ENCODE peak calls at places on chromosome 13, in seven cellular contexts. One of them, this sample, is unnamed. For H3K4me1, the result is how much of the 10 kb centered on the place peaks cover.

GRCh38 chr13:100666124-100666523 is 8.5 kb downstream of the TMTC4 start:
- DNase-seq in CD8-positive, alpha-beta memory T cell: no peak
- DNase-seq in RWPE2: no peak
- DNase-seq in neural progenitor cell: no peak
- DNase-seq in colonic mucosa: no peak
- DNase-seq in stomach: no peak
- DNase-seq in esophagus muscularis mucosa: no peak
- DNase-seq in this sample: no peak

GRCh38 chr13:26007774-26008173 is 44.0 kb downstream of the SHISA2 start:
- DNase-seq in RWPE2: no peak
- DNase-seq in colonic mucosa: no peak
- DNase-seq in CD8-positive, alpha-beta memory T cell: no peak
- DNase-seq in stomach: no peak
- DNase-seq in neural progenitor cell: no peak
- DNase-seq in esophagus muscularis mucosa: no peak
- DNase-seq in this sample: no peak

GRCh38 chr13:71021810-71022422 is 845.1 kb downstream of the DACH1 start:
- DNase-seq in CD8-positive, alpha-beta memory T cell: no peak
- DNase-seq in stomach: no peak
- DNase-seq in colonic mucosa: no peak
- DNase-seq in neural progenitor cell: no peak
- DNase-seq in RWPE2: no peak
- DNase-seq in esophagus muscularis mucosa: no peak
- DNase-seq in this sample: no peak

GRCh38 chr13:45113809-45114208 is 6.5 kb upstream of the GTF2F2 start:
- DNase-seq in CD8-positive, alpha-beta memory T cell: no peak
- DNase-seq in esophagus muscularis mucosa: no peak
- DNase-seq in RWPE2: no peak
- DNase-seq in colonic mucosa: no peak
- DNase-seq in stomach: no peak
- DNase-seq in neural progenitor cell: no peak
- DNase-seq in this sample: no peak

GRCh38 chr13:82802528-82802927 is 1079.7 kb downstream of the SLITRK1 start:
- DNase-seq in colonic mucosa: no peak
- DNase-seq in stomach: no peak
- DNase-seq in neural progenitor cell: no peak
- DNase-seq in RWPE2: no peak
- DNase-seq in CD8-positive, alpha-beta memory T cell: no peak
- DNase-seq in esophagus muscularis mucosa: no peak
- DNase-seq in this sample: no peak

GRCh38 chr13:73110814-73111213 is 52.0 kb downstream of the KLF5 start:
- DNase-seq in CD8-positive, alpha-beta memory T cell: no peak
- DNase-seq in stomach: no peak
- DNase-seq in neural progenitor cell: no peak
- DNase-seq in RWPE2: no peak
- DNase-seq in esophagus muscularis mucosa: no peak
- DNase-seq in colonic mucosa: no peak
- DNase-seq in this sample: no peak

GRCh38 chr13:26425439-26426358 is 131.8 kb upstream of the WASF3 start:
- DNase-seq in neural progenitor cell: no peak
- DNase-seq in stomach: peak
- DNase-seq in RWPE2: no peak
- DNase-seq in esophagus muscularis mucosa: no peak
- DNase-seq in colonic mucosa: no peak
- DNase-seq in CD8-positive, alpha-beta memory T cell: no peak
- DNase-seq in this sample: no peak

GRCh38 chr13:97018029-97018819 is 23.9 kb upstream of the OXGR1 start:
- DNase-seq in RWPE2: no peak
- DNase-seq in colonic mucosa: peak
- DNase-seq in CD8-positive, alpha-beta memory T cell: peak
- DNase-seq in esophagus muscularis mucosa: no peak
- DNase-seq in neural progenitor cell: peak
- DNase-seq in stomach: no peak
- DNase-seq in this sample: no peak

GRCh38 chr13:30204564-30204963 is 102.8 kb downstream of the KATNAL1 start:
- DNase-seq in neural progenitor cell: no peak
- DNase-seq in stomach: no peak
- DNase-seq in RWPE2: no peak
- DNase-seq in esophagus muscularis mucosa: no peak
- DNase-seq in colonic mucosa: no peak
- DNase-seq in CD8-positive, alpha-beta memory T cell: no peak
- DNase-seq in this sample: no peak

GRCh38 chr13:64925284-64925683 is 2304.9 kb downstream of the PCDH9 start:
- DNase-seq in CD8-positive, alpha-beta memory T cell: no peak
- DNase-seq in neural progenitor cell: peak
- DNase-seq in stomach: no peak
- DNase-seq in esophagus muscularis mucosa: no peak
- DNase-seq in colonic mucosa: no peak
- DNase-seq in RWPE2: peak
- DNase-seq in this sample: no peak

GRCh38 chr13:45341799-45342584 is 1.0 kb upstream of the TPT1 start:
- DNase-seq in esophagus muscularis mucosa: no peak
- DNase-seq in CD8-positive, alpha-beta memory T cell: no peak
- DNase-seq in stomach: peak
- DNase-seq in RWPE2: no peak
- DNase-seq in colonic mucosa: peak
- DNase-seq in neural progenitor cell: no peak
- DNase-seq in this sample: peak

GRCh38 chr13:90015565-90016507 is 1331.7 kb upstream of the MIR17HG start:
- DNase-seq in esophagus muscularis mucosa: no peak
- DNase-seq in colonic mucosa: no peak
- DNase-seq in CD8-positive, alpha-beta memory T cell: no peak
- DNase-seq in neural progenitor cell: no peak
- DNase-seq in stomach: no peak
- DNase-seq in RWPE2: no peak
- DNase-seq in this sample: no peak

DNA sequence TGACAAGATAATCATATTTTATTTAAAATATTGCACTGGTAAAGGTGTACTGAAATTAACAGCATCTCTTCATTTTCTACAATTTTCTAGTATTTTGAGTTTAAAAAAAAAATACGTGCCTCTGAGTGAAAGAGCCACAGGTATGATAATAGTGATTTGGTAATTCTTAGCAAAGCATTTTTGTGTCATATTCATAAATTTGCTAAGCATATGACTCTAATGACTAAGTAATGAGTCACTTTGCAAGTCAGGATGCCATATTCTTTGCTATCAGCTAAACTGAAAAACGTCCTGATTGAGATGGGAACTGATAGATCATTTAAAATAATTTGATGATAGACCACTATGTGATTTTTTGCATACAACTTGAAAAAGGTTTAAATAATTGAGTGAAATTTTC is 136.1 kb upstream of the IRS2 start:
- DNase-seq in esophagus muscularis mucosa: no peak
- DNase-seq in stomach: no peak
- DNase-seq in CD8-positive, alpha-beta memory T cell: no peak
- DNase-seq in neural progenitor cell: no peak
- DNase-seq in colonic mucosa: no peak
- DNase-seq in RWPE2: no peak
- DNase-seq in this sample: no peak
- H3K4me1 ChIP-seq in esophagus muscularis mucosa: under half
- H3K4me1 ChIP-seq in stomach: under half
- H3K4me1 ChIP-seq in CD8-positive, alpha-beta memory T cell: under half
- H3K4me1 ChIP-seq in neural progenitor cell: under half
- H3K4me1 ChIP-seq in colonic mucosa: under half
- H3K4me1 ChIP-seq in RWPE2: under half
- H3K4me1 ChIP-seq in this sample: under half

GRCh38 chr13:106963151-106963550 is 395.2 kb upstream of the ARGLU1 start:
- DNase-seq in CD8-positive, alpha-beta memory T cell: no peak
- DNase-seq in stomach: no peak
- DNase-seq in colonic mucosa: no peak
- DNase-seq in RWPE2: no peak
- DNase-seq in esophagus muscularis mucosa: no peak
- DNase-seq in neural progenitor cell: no peak
- DNase-seq in this sample: no peak
- H3K4me3 ChIP-seq in CD8-positive, alpha-beta memory T cell: no peak
- H3K4me3 ChIP-seq in stomach: no peak
- H3K4me3 ChIP-seq in colonic mucosa: no peak
- H3K4me3 ChIP-seq in RWPE2: no peak
- H3K4me3 ChIP-seq in esophagus muscularis mucosa: no peak
- H3K4me3 ChIP-seq in neural progenitor cell: no peak
- H3K4me3 ChIP-seq in this sample: no peak

DNA sequence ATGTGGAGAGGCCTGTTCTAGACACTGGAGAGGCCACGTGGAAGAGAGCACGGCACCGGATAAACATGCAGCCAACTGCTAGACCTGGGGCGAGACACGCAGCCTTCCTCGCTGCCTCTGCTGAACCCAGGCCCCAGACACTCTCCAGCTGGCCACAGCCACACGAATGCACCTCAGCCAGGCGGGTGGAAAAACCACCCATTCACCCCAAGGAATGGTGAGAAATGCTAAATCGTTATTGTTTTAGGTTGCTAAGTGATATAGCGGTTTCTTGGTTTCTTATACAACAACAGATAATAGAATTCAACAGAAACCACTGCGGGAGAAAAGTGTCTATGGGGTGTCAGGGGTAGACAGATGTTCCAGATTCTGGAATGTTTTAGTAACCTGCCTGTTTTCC is 52.5 kb downstream of the STK24 start:
- DNase-seq in stomach: no peak
- DNase-seq in esophagus muscularis mucosa: no peak
- DNase-seq in RWPE2: no peak
- DNase-seq in CD8-positive, alpha-beta memory T cell: no peak
- DNase-seq in neural progenitor cell: no peak
- DNase-seq in colonic mucosa: no peak
- DNase-seq in this sample: no peak
- H3K4me1 ChIP-seq in stomach: half or more
- H3K4me1 ChIP-seq in esophagus muscularis mucosa: half or more
- H3K4me1 ChIP-seq in RWPE2: under half
- H3K4me1 ChIP-seq in CD8-positive, alpha-beta memory T cell: half or more
- H3K4me1 ChIP-seq in neural progenitor cell: under half
- H3K4me1 ChIP-seq in colonic mucosa: under half
- H3K4me1 ChIP-seq in this sample: half or more

GRCh38 chr13:113109151-113110047 is 3.8 kb downstream of the F7 start:
- DNase-seq in RWPE2: peak
- DNase-seq in neural progenitor cell: no peak
- DNase-seq in CD8-positive, alpha-beta memory T cell: no peak
- DNase-seq in esophagus muscularis mucosa: no peak
- DNase-seq in colonic mucosa: no peak
- DNase-seq in stomach: no peak
- DNase-seq in this sample: no peak
- H3K4me3 ChIP-seq in RWPE2: no peak
- H3K4me3 ChIP-seq in neural progenitor cell: no peak
- H3K4me3 ChIP-seq in CD8-positive, alpha-beta memory T cell: no peak
- H3K4me3 ChIP-seq in esophagus muscularis mucosa: peak
- H3K4me3 ChIP-seq in colonic mucosa: no peak
- H3K4me3 ChIP-seq in stomach: peak
- H3K4me3 ChIP-seq in this sample: no peak